ENCODE peak calls at places on chromosome 15, in seven cellular contexts. X is H1, Q is neuronal stem cell, E is mesendoderm, Z is mesenchymal stem cell, Y is trophoblast cell, R is H9. W is an unnamed sample.

GRCh38 chr15:69394556-69395282 is 19.4 kb upstream of the KIF23 start:
- DNase-seq in R (peak), X (peak), Q (peak), E (peak), Z (peak), Y (peak), W (peak)

GRCh38 chr15:28960979-28961378 is 75.2 kb downstream of the APBA2 start:
- DNase-seq in Z (peak), Q (no peak), X (no peak), R (no peak), Y (no peak), E (peak), W (peak)

GRCh38 chr15:31953573-31953972 is 76.7 kb upstream of the CHRNA7 start:
- DNase-seq in Z (no peak), Y (no peak), X (no peak), Q (no peak), R (peak), E (peak), W (no peak)

GRCh38 chr15:92709064-92709463 is 53.5 kb upstream of the FAM174B start:
- DNase-seq in Z (no peak), Y (no peak), R (no peak), X (no peak), E (no peak), Q (no peak), W (no peak)

GRCh38 chr15:52284164-52284563 is 11.4 kb downstream of the MYO5C start:
- DNase-seq in E (no peak), R (no peak), Z (peak), X (no peak), Y (no peak), Q (no peak), W (peak)

GRCh38 chr15:73433878-73434277 is 9.1 kb upstream of the REC114 start:
- DNase-seq in E (no peak), X (no peak), Y (no peak), R (no peak), Q (no peak), Z (no peak), W (no peak)

GRCh38 chr15:85157344-85157743 is 175.7 kb downstream of the PDE8A start:
- DNase-seq in X (no peak), R (no peak), Y (no peak), Z (no peak), E (no peak), Q (no peak), W (no peak)

GRCh38 chr15:66956672-66957540 is 108.5 kb upstream of the SMAD3 start:
- DNase-seq in E (no peak), Y (peak), Q (no peak), Z (no peak), X (no peak), R (no peak), W (no peak)

GRCh38 chr15:72306211-72306785 is 13.7 kb downstream of the CELF6 start:
- DNase-seq in Q (no peak), X (peak), Z (no peak), R (peak), Y (no peak), E (peak), W (peak)

GRCh38 chr15:99965376-99965775 is 232.1 kb upstream of the LYSMD4 start:
- DNase-seq in R (no peak), E (no peak), X (no peak), Q (no peak), Z (no peak), Y (no peak), W (no peak)

GRCh38 chr15:67715166-67715565 is 110.1 kb upstream of the SKOR1 start:
- DNase-seq in E (no peak), Z (no peak), Q (no peak), R (no peak), X (no peak), Y (no peak), W (no peak)

GRCh38 chr15:52011711-52012144 is 7.3 kb upstream of the MAPK6 start:
- DNase-seq in Z (peak), E (no peak), R (no peak), Y (no peak), Q (no peak), X (no peak), W (no peak)

GRCh38 chr15:28959326-28959725 is 73.6 kb downstream of the APBA2 start:
- DNase-seq in R (no peak), Q (no peak), Y (no peak), E (no peak), X (no peak), Z (no peak), W (no peak)

GRCh38 chr15:46918462-46919125 is 798.7 kb upstream of the SEMA6D start:
- DNase-seq in X (no peak), E (no peak), Q (no peak), R (no peak), Z (no peak), Y (no peak), W (no peak)

GRCh38 chr15:82890338-82891024 is 62.0 kb downstream of the HOMER2 start:
- DNase-seq in R (no peak), X (peak), Z (no peak), Q (no peak), E (no peak), Y (no peak), W (peak)

GRCh38 chr15:73605759-73606423 is 27.3 kb downstream of the NPTN start:
- DNase-seq in Y (peak), X (no peak), Q (no peak), R (no peak), E (no peak), Z (no peak), W (no peak)

GRCh38 chr15:73361331-73361730 is 7.4 kb downstream of the HCN4 start:
- DNase-seq in R (no peak), E (no peak), Z (no peak), Q (no peak), X (no peak), Y (no peak), W (no peak)

GRCh38 chr15:35439291-35439690 is 106.7 kb downstream of the DPH6 start:
- DNase-seq in E (no peak), R (no peak), Z (peak), X (no peak), Y (no peak), Q (no peak), W (peak)

GRCh38 chr15:69557340-69558137 is 104.9 kb downstream of the RPLP1 start:
- DNase-seq in Z (peak), E (peak), X (no peak), Y (peak), Q (no peak), R (no peak), W (peak)

GRCh38 chr15:51281368-51281967 is 56.9 kb downstream of the CYP19A1 start:
- DNase-seq in R (peak), Q (peak), Z (peak), X (peak), Y (no peak), E (peak), W (peak)

GRCh38 chr15:26891448-26891881 is 24.6 kb downstream of the GABRA5 start:
- DNase-seq in X (peak), Q (peak), Y (no peak), R (peak), Z (peak), E (peak), W (peak)

GRCh38 chr15:32641517-32642059 is at the start of gene SCG5:
- DNase-seq in Q (peak), Z (no peak), Y (no peak), X (peak), R (peak), E (peak), W (peak)

GRCh38 chr15:56034514-56034913 is 41.1 kb upstream of the NEDD4 start:
- DNase-seq in Z (no peak), Q (no peak), X (no peak), R (no peak), E (no peak), Y (no peak), W (no peak)

GRCh38 chr15:66110788-66111187 is 142.8 kb downstream of the MEGF11 start:
- DNase-seq in Y (no peak), Z (no peak), Q (no peak), E (no peak), R (no peak), X (no peak), W (no peak)

GRCh38 chr15:52241489-52241888 is 50.3 kb upstream of the GNB5 start:
- DNase-seq in E (no peak), X (no peak), Q (no peak), Z (no peak), R (no peak), Y (no peak), W (no peak)

GRCh38 chr15:68820205-68820588 is 498 bp downstream of the ANP32A start:
- DNase-seq in R (no peak), Y (no peak), X (no peak), Z (peak), Q (no peak), E (peak), W (no peak)

GRCh38 chr15:75358771-75359536 is 9.5 kb downstream of the MAN2C1 start:
- DNase-seq in Z (no peak), X (no peak), E (no peak), R (no peak), Y (no peak), Q (no peak), W (no peak)

GRCh38 chr15:75357976-75358673 is 10.3 kb downstream of the MAN2C1 start:
- DNase-seq in E (no peak), Q (no peak), X (no peak), Z (no peak), Y (no peak), R (no peak), W (no peak)

GRCh38 chr15:75360856-75361255 is 7.6 kb downstream of the MAN2C1 start:
- DNase-seq in Z (no peak), R (no peak), X (no peak), Y (no peak), E (no peak), Q (no peak), W (no peak)

GRCh38 chr15:75360391-75360790 is 8.0 kb downstream of the MAN2C1 start:
- DNase-seq in Q (no peak), Y (no peak), X (no peak), E (no peak), R (no peak), Z (no peak), W (no peak)

GRCh38 chr15:75359537-75360250 is 8.7 kb downstream of the MAN2C1 start:
- DNase-seq in Z (no peak), X (no peak), Y (no peak), E (no peak), Q (no peak), R (no peak), W (no peak)
- H2BK5ac ChIP-seq in Z (no peak), X (no peak), Y (no peak), E (no peak), Q (peak), R (no peak), W (no peak)

GRCh38 chr15:90076716-90077115 is 25.6 kb downstream of the IDH2 start:
- DNase-seq in R (no peak), Z (no peak), Q (no peak), E (peak), X (no peak), Y (peak), W (no peak)
- H2BK5ac ChIP-seq in R (no peak), Z (no peak), Q (no peak), E (no peak), X (no peak), Y (no peak), W (no peak)

GRCh38 chr15:20376872-20377271 is 164.7 kb downstream of the GOLGA6L6 start:
- DNase-seq in E (no peak), Z (no peak), X (no peak), R (no peak), Y (no peak), Q (no peak), W (no peak)
- H2BK5ac ChIP-seq in E (no peak), Z (no peak), X (no peak), R (no peak), Y (no peak), Q (no peak), W (no peak)

DNA sequence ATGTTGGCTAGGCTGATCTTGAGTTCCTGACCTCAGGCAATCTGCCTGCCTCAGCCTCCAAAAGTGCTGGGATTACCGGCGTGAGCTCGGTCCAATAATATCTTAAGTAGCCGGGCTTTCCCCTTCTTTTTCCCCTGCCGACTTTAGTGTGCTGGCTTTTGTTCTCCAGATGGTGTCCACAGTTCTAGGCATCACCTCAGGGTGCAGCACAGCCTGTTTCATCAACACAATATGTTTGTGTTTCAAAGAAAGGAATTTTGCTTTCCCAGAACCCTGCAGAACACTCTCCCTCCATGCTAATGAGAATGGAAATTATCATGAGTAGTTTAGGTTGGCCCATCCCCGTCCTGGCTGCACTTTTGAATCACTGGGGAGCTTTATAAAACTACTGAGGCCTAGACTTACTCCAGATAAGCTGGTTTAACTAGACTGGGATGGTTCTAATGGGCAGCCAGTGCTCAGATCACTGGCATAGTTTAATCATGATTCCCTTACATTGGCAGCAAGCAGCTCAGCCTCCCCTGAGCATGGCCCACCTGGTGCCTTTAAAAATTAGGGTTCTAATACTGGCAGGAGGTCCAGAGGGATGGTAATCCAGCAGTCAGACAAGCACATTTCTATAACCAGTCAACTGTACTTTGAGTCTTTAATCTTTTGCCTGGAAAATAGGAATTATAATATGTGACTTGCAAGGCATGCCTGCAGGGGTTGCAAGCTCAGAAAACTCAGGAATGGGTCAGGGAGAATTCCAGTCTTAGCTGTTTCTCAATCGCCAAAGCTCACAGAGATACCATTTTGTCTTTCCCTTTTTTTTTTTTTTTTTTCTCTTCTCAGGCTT is 127.6 kb upstream of the RASGRP1 start:
- DNase-seq in Y (peak), Q (no peak), R (no peak), X (no peak), E (no peak), Z (no peak), W (no peak)
- H2BK5ac ChIP-seq in Y (no peak), Q (no peak), R (no peak), X (no peak), E (no peak), Z (no peak), W (no peak)

DNA sequence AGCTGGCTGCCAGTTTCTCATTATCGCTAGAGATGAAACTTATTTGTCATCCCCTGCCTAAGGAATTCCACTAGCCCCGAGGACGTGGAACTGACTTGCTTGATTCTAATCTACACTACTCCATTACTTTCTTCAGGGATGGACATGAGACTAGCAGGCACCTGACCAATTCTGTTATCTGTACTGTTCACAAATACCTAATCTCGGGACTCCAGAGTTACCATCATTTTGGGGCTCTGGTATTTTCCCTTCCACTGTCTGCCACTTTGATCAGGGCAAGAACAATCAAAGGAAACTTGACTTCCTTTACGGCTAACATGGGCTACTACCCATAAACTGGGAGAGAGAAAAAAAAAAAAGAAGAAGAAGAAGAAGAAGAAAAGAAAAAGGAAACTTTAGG is 27.8 kb downstream of the BMF start:
- DNase-seq in Y (peak), Z (no peak), E (no peak), X (no peak), Q (no peak), R (no peak), W (no peak)
- H2BK5ac ChIP-seq in Y (no peak), Z (no peak), E (no peak), X (no peak), Q (no peak), R (no peak), W (no peak)

GRCh38 chr15:78083687-78084358 is 6.3 kb upstream of the TBC1D2B start:
- DNase-seq in Q (no peak), Y (no peak), R (no peak), Z (peak), E (no peak), X (no peak), W (no peak)
- H2BK5ac ChIP-seq in Q (no peak), Y (no peak), R (no peak), Z (no peak), E (no peak), X (no peak), W (no peak)

GRCh38 chr15:25600751-25601150 is 161.9 kb upstream of the UBE3A start:
- DNase-seq in R (no peak), Z (no peak), E (no peak), Y (peak), Q (no peak), X (no peak), W (no peak)
- H2BK5ac ChIP-seq in R (no peak), Z (no peak), E (no peak), Y (no peak), Q (no peak), X (no peak), W (no peak)

GRCh38 chr15:36757189-36757814 is 177.9 kb downstream of the CDIN1 start:
- DNase-seq in E (no peak), Z (peak), Q (no peak), Y (no peak), X (no peak), R (no peak), W (peak)

GRCh38 chr15:36755341-36755740 is 175.9 kb downstream of the CDIN1 start:
- DNase-seq in E (no peak), Q (no peak), Y (no peak), R (no peak), X (no peak), Z (no peak), W (no peak)

GRCh38 chr15:36756707-36757106 is 177.3 kb downstream of the CDIN1 start:
- DNase-seq in E (no peak), Y (no peak), Q (no peak), Z (no peak), X (no peak), R (no peak), W (no peak)

GRCh38 chr15:36753173-36753572 is 173.7 kb downstream of the CDIN1 start:
- DNase-seq in E (peak), Q (no peak), X (no peak), R (peak), Z (no peak), Y (no peak), W (no peak)

GRCh38 chr15:36758800-36759199 is 179.4 kb downstream of the CDIN1 start:
- DNase-seq in Q (no peak), X (no peak), E (no peak), Z (no peak), R (no peak), Y (no peak), W (no peak)
- H2BK5ac ChIP-seq in Q (no peak), X (no peak), E (no peak), Z (no peak), R (no peak), Y (no peak), W (no peak)

DNA sequence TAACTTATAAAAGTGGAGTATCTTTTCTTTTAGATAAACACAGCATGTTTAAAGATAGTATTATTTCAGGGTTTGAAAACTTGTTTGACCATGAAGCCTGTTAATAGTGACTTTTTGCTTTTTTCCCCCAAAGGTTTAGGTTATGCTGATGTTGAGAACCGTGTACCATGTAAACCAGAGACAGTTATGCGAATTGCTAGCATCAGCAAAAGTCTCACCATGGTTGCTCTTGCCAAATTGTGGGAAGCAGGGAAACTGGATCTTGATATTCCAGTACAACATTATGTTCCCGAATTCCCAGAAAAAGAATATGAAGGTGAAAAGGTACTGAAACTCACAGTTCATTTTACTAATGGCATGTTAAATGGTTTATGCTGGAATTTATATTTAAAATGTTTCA is 5.1 kb downstream of the LACTB start:
- DNase-seq in Y (no peak), Z (no peak), X (no peak), R (no peak), E (no peak), Q (no peak), W (no peak)
- H2BK5ac ChIP-seq in Y (no peak), Z (no peak), X (no peak), R (no peak), E (no peak), Q (no peak), W (peak)

GRCh38 chr15:79682851-79683288 is 213.9 kb downstream of the MTHFS start:
- DNase-seq in E (no peak), Q (no peak), R (no peak), Y (no peak), Z (no peak), X (no peak), W (peak)
- H2BK5ac ChIP-seq in E (no peak), Q (no peak), R (no peak), Y (no peak), Z (no peak), X (no peak), W (peak)